ENCODE peak calls at places on chromosomes 13 and 19, in nine cellular contexts. H, I, W, X, E, N, P, V and D are unnamed samples.
A peak's percentile ranks its signal among the peaks of the same experiment; 100 is the strongest.

GRCh38 chr13:95191821-95192220 is 109.4 kb downstream of the ABCC4 start:
- DNase-seq in H (peak; percentile 85), I (peak; percentile 58), W (peak; percentile 76), X (peak; percentile 13), E (peak; percentile 79), N (peak; percentile 85), P (peak; percentile 22), V (peak; percentile 28), D (peak; percentile 88)

GRCh38 chr19:1975081-1975480 is 34.1 kb downstream of the CSNK1G2 start:
- DNase-seq in H (no peak), I (no peak), W (no peak), X (no peak), E (no peak), N (no peak), P (no peak), V (peak; percentile 54), D (no peak)

GRCh38 chr19:10502524-10503001 is 593 bp downstream of the KEAP1 start:
- DNase-seq in H (peak; percentile 88), I (peak; percentile 88), W (peak; percentile 89), X (no peak), E (peak; percentile 81), N (peak; percentile 90), P (peak; percentile 82), V (peak; percentile 92), D (peak; percentile 98)

GRCh38 chr13:71661921-71662320 is 205.1 kb downstream of the DACH1 start:
- DNase-seq in H (peak; percentile 93), I (no peak), W (peak; percentile 6), X (peak; percentile 37), E (peak; percentile 86), N (no peak), P (no peak), V (no peak), D (no peak)

GRCh38 chr19:7699003-7699402 is 2.9 kb downstream of the FCER2 start:
- DNase-seq in H (no peak), I (no peak), W (no peak), X (no peak), E (no peak), N (no peak), P (no peak), V (no peak), D (no peak)

GRCh38 chr19:46633130-46633529 is 2.9 kb downstream of the GNG8 start:
- DNase-seq in H (no peak), I (no peak), W (no peak), X (no peak), E (no peak), N (no peak), P (no peak), V (no peak), D (no peak)

GRCh38 chr13:92900455-92900854 is 326.2 kb upstream of the GPC6 start:
- DNase-seq in H (no peak), I (no peak), W (no peak), X (no peak), E (no peak), N (no peak), P (no peak), V (no peak), D (no peak)

GRCh38 chr13:79481685-79482052 is 714 bp downstream of the NDFIP2 start:
- DNase-seq in H (no peak), I (peak; percentile 50), W (peak; percentile 42), X (no peak), E (no peak), N (no peak), P (peak; percentile 23), V (no peak), D (no peak)

GRCh38 chr13:60922526-60923231 is 493.0 kb downstream of the PCDH20 start:
- DNase-seq in H (peak; percentile 1), I (no peak), W (no peak), X (no peak), E (no peak), N (no peak), P (no peak), V (no peak), D (no peak)

GRCh38 chr13:28495586-28496564 is 947 bp upstream of the FLT1 start:
- DNase-seq in H (no peak), I (no peak), W (no peak), X (no peak), E (no peak), N (no peak), P (no peak), V (no peak), D (peak; percentile 74)

GRCh38 chr13:93700115-93700514 is 473.5 kb downstream of the GPC6 start:
- DNase-seq in H (no peak), I (no peak), W (no peak), X (no peak), E (peak; percentile 44), N (no peak), P (no peak), V (no peak), D (no peak)